ENCODE peak calls at places on chromosome 19, in five cellular contexts. N, R, T, C and G are unnamed samples.

GRCh38 chr19:13817018-13817614 is 21.9 kb downstream of the ZSWIM4 start:
- DNase-seq in N (no peak), R (no peak), T (peak; percentile 69), C (no peak), G (no peak)

GRCh38 chr19:16496613-16496983 is 404 bp downstream of the C19orf44 start:
- DNase-seq in N (no peak), R (no peak), T (no peak), C (no peak), G (no peak)

GRCh38 chr19:29671393-29672076 is 6.3 kb downstream of the PLEKHF1 start:
- DNase-seq in N (peak; percentile 90), R (no peak), T (no peak), C (no peak), G (peak; percentile 78)

GRCh38 chr19:3285647-3286176 is 61.3 kb downstream of the CELF5 start:
- DNase-seq in N (peak; percentile 10), R (no peak), T (no peak), C (no peak), G (no peak)

GRCh38 chr19:56880592-56881190 is 40.2 kb upstream of the PEG3 start:
- DNase-seq in N (no peak), R (no peak), T (no peak), C (no peak), G (no peak)

GRCh38 chr19:21568816-21569496 is 63.6 kb downstream of the ZNF429 start:
- DNase-seq in N (peak; percentile 55), R (no peak), T (no peak), C (no peak), G (peak; percentile 77)

GRCh38 chr19:9792191-9793050 is 23.9 kb upstream of the ZNF846 start:
- DNase-seq in N (peak; percentile 87), R (peak; percentile 40), T (peak; percentile 95), C (peak; percentile 56), G (peak; percentile 84)

GRCh38 chr19:44374789-44375188 is 18.3 kb upstream of the ZNF112 start:
- DNase-seq in N (no peak), R (no peak), T (no peak), C (no peak), G (no peak)

GRCh38 chr19:12965017-12965811 is 4.2 kb upstream of the DAND5 start:
- DNase-seq in N (peak; percentile 73), R (no peak), T (peak; percentile 92), C (peak; percentile 83), G (peak; percentile 75)

GRCh38 chr19:48819366-48819816 is 8.6 kb upstream of the BCAT2 start:
- DNase-seq in N (no peak), R (peak; percentile 90), T (no peak), C (peak; percentile 33), G (no peak)

GRCh38 chr19:56671613-56671994 is at the start of gene ZNF835:
- DNase-seq in N (peak; percentile 62), R (no peak), T (no peak), C (no peak), G (peak; percentile 22)